ENCODE peak calls at places on chromosomes 4 and X, in five cellular contexts. X, D, Z, O and W are unnamed samples.

GRCh38 chr4:122668241-122668640 is 47.4 kb upstream of the IL21 start:
- DNase-seq in X (no peak), O (no peak), Z (peak), D (no peak), W (no peak)

GRCh38 chrX:26347171-26347570 is 131.2 kb downstream of the MAGEB5 start:
- DNase-seq in D (no peak), Z (no peak), O (no peak), X (no peak), W (no peak)

GRCh38 chr4:122364700-122365404 is 14.0 kb upstream of the ADAD1 start:
- DNase-seq in D (no peak), X (no peak), O (no peak), Z (no peak), W (no peak)

GRCh38 chrX:40262641-40263560 is 165.1 kb upstream of the BCOR start:
- DNase-seq in Z (peak), X (no peak), O (no peak), D (no peak), W (no peak)

GRCh38 chr4:115489284-115489683 is 375.9 kb upstream of the NDST4 start:
- DNase-seq in D (no peak), Z (no peak), X (no peak), O (no peak), W (no peak)

GRCh38 chrX:54089191-54089590 is 44.9 kb upstream of the PHF8 start:
- DNase-seq in X (no peak), D (no peak), O (no peak), Z (no peak), W (no peak)

GRCh38 chr4:85751907-85752306 is 277.0 kb downstream of the ARHGAP24 start:
- DNase-seq in O (no peak), Z (no peak), X (no peak), D (no peak), W (no peak)

GRCh38 chr4:142314686-142315085 is 531.4 kb downstream of the INPP4B start:
- DNase-seq in Z (no peak), X (no peak), D (no peak), O (no peak), W (no peak)

GRCh38 chrX:118216488-118216887 is 99.9 kb upstream of the KLHL13 start:
- DNase-seq in D (peak), Z (no peak), X (no peak), O (no peak), W (no peak)

GRCh38 chrX:53686151-53686885 is at the start of gene HUWE1:
- DNase-seq in O (peak), X (no peak), D (peak), Z (peak), W (peak)

GRCh38 chr4:27974339-27974738 is 1113.7 kb downstream of the STIM2 start:
- DNase-seq in X (no peak), Z (no peak), D (no peak), O (no peak), W (no peak)

GRCh38 chr4:25367004-25367621 is 9.9 kb upstream of the ANAPC4 start:
- DNase-seq in X (no peak), O (no peak), Z (peak), D (peak), W (no peak)

GRCh38 chr4:12875640-12876243 is 608.4 kb downstream of the RAB28 start:
- DNase-seq in X (no peak), O (no peak), D (no peak), Z (no peak), W (no peak)

GRCh38 chrX:11264925-11265324 is 28.3 kb upstream of the AMELX start:
- DNase-seq in D (no peak), X (no peak), Z (no peak), O (no peak), W (no peak)

GRCh38 chr4:68342139-68342538 is 7.8 kb downstream of the YTHDC1 start:
- DNase-seq in O (no peak), D (peak), X (no peak), Z (peak), W (no peak)

GRCh38 chr4:22850055-22850454 is 157.3 kb downstream of the GBA3 start:
- DNase-seq in Z (no peak), O (no peak), D (no peak), X (no peak), W (no peak)

GRCh38 chr4:173513651-173514050 is 16.4 kb downstream of the HAND2 start:
- DNase-seq in X (no peak), D (no peak), O (no peak), Z (no peak), W (no peak)

DNA sequence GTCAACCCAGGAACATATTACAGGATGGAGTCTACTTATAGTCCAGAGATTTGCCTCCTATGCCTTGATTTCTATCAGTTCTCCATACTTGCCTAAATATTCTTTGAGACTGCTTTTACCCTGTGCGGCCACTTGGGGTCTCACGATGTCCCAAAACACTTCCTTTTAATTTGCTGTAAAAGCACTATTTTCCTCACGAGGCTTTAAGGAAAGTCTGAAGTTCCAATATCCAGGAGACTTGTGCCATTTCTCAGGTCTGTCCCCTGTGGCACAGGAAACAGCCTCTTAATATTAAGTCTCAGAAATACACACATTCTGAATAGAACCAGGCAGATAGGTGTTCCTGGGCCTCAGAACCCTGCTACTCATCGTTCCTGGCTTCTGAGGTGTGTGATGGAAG is 142.9 kb downstream of the TMEM164 start:
- DNase-seq in X (no peak), O (no peak), D (peak), Z (peak), W (peak)
- TF ChIP-seq CTCF in X (no peak), O (peak), D (peak), Z (peak), W (peak)

GRCh38 chr4:182142146-182143085 is 100.8 kb upstream of the TENM3 start:
- DNase-seq in X (no peak), Z (peak), O (no peak), D (peak), W (no peak)
- H3K4me3 ChIP-seq in X (peak), Z (peak), O (peak), D (peak), W (peak)

DNA sequence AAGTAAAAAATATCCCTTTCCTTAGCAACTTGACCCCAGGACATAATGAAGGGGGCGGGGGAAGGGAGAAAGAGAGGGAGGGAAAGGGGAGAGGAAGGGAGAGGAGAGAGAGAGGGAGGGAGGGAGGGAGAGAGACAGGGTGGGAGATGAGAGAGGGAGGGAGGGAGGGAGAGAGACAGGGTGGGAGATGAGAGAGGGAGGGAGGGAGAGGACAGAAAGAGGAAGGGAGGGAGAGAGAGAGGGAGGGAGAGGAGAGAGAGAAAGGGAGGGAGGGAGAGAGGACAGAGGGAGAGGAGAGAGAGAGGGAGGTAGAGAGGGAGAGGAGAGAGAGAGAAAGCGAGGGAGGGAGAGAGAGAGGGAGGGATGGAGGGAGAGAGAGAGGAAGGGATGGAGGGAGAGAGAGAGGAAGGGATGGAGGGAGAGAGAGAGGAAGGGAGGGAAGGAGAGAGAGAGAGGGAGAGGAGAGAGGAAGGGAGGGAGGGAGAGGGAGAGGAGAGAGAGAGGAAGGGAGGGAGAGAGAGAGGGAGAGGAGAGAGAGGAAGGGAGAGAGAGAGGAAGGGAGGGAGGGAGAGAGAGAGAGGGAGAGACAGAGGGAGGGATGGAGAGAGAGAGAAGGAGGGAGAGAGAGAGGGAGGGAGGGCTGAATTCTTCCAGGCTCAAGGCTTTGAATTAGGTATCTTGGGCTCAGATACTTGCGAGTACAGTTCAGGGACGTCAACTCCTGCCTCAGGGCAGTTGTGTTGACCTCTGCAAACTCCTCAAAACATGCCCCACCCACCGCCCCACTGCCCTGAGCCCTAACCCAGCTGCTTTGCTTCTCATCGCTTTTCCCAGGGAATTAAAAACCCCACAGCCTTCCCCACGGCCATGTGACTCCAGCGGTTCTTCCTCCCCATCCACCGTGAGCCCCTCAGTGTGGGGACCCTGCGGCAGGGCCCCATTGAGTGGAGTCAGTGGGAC is 40.0 kb upstream of the ADRA2C start:
- DNase-seq in D (no peak), Z (no peak), O (no peak), X (no peak), W (no peak)
- H3K27ac ChIP-seq in D (no peak), Z (no peak), O (no peak), X (no peak), W (peak)

GRCh38 chr4:7815981-7816380 is 123.7 kb downstream of the AFAP1 start:
- DNase-seq in O (no peak), Z (no peak), X (no peak), D (no peak), W (no peak)

GRCh38 chr4:7814451-7814850 is 125.2 kb downstream of the AFAP1 start:
- DNase-seq in O (no peak), D (no peak), X (no peak), Z (no peak), W (no peak)

GRCh38 chr4:7813674-7814073 is 126.0 kb downstream of the AFAP1 start:
- DNase-seq in X (no peak), O (no peak), Z (peak), D (no peak), W (no peak)

GRCh38 chr4:7816771-7817170 is 122.9 kb downstream of the AFAP1 start:
- DNase-seq in D (no peak), X (no peak), O (no peak), Z (no peak), W (no peak)

GRCh38 chr4:7815562-7815961 is 124.1 kb downstream of the AFAP1 start:
- DNase-seq in O (no peak), Z (peak), X (no peak), D (no peak), W (no peak)
- TF ChIP-seq CTCF in O (no peak), Z (peak), X (no peak), D (no peak), W (no peak)

GRCh38 chrX:38986586-38986985 is 185.3 kb downstream of the MID1IP1 start:
- DNase-seq in O (no peak), Z (no peak), X (no peak), D (no peak), W (no peak)
- H3K4me3 ChIP-seq in O (no peak), Z (no peak), X (no peak), D (no peak), W (no peak)

GRCh38 chrX:102887687-102888086 is 49.4 kb upstream of the RAB40AL start:
- DNase-seq in D (no peak), X (no peak), Z (no peak), O (no peak), W (no peak)
- H3K27ac ChIP-seq in D (no peak), X (no peak), Z (no peak), O (no peak), W (no peak)

DNA sequence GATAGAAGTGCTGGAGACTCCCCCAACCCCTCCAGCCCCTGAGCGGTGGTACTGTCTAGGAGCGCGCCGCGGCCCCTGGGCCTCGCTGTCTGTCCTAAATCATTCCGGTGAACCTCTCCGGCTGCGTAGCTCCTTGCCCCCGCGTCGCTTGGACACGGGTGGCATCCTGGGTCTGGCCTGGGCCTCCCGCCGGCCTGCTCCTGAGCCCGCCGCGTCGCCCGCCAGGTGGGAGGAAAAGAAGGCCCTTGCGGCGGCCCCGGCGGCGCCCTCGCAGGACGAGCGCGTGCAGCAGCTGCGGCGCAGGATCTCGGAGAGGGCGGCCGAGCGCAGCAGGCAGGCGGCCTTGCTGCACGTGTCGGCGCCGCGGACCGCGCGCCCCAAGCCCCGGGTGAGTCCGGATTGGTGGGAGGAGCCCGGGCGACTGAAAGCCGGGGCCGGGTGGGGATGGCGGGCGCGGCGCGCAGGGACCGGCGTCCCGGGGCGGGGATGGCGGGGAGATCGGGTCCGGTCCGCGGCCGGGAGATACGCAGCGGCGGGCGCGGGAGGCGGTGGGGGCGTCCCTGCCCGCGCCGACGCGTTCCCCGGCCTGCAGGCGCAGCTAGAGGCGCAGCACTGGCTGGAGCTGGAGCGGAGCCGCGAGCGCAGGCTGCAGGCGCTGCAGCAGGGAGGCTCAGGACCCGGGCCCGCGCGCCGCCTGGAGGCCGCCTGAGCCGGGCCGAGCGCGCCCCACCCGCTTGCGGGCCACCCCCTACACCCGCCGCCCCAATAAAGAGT is 6.5 kb upstream of the RNF4 start:
- DNase-seq in X (no peak), Z (peak), D (peak), O (no peak), W (peak)
- TF ChIP-seq CTCF in X (peak), Z (peak), D (peak), O (peak), W (peak)

GRCh38 chrX:106728337-106728736 is 1.8 kb downstream of the RNF128 start:
- DNase-seq in D (no peak), O (no peak), Z (no peak), X (no peak), W (no peak)

GRCh38 chrX:106731590-106731989 is 5.1 kb downstream of the RNF128 start:
- DNase-seq in Z (no peak), O (no peak), D (no peak), X (no peak), W (no peak)

GRCh38 chrX:106730385-106730784 is 3.9 kb downstream of the RNF128 start:
- DNase-seq in X (no peak), D (no peak), Z (peak), O (no peak), W (no peak)

DNA sequence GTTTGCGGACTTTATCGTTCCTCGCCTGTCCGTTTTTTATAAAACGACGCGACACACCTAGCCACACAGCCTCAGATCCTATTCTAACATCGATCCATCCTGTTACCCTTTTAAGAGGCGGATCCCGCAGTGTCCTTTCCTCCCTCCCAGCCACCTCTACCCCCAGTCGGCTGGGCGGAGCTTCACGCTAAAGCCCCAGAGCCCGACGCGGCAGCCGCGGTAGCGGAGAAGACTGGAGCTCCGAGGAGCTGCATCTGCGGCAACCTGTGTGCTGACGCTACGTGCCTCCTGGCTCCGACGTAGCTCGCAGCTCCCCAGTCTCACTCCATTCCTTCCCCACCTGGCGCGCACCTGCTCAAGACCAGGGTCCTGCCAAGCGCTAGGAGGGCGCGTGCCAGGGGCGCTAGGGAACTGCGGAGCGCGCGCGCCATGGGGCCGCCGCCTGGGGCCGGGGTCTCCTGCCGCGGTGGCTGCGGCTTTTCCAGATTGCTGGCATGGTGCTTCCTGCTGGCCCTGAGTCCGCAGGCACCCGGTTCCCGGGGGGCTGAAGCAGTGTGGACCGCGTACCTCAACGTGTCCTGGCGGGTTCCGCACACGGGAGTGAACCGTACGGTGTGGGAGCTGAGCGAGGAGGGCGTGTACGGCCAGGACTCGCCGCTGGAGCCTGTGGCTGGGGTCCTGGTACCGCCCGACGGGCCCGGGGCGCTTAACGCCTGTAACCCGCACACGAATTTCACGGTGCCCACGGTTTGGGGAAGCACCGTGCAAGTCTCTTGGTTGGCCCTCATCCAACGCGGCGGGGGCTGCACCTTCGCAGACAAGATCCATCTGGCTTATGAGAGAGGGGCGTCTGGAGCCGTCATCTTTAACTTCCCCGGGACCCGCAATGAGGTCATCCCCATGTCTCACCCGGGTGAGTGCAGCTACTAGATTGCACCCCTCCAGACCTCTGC is at the start of gene RNF128:
- DNase-seq in O (peak), Z (peak), X (no peak), D (peak), W (no peak)
- H3K4me3 ChIP-seq in O (peak), Z (peak), X (peak), D (no peak), W (peak)

GRCh38 chr4:82432596-82432995 is 2.2 kb downstream of the ENOPH1 start:
- DNase-seq in X (no peak), Z (no peak), O (no peak), D (no peak), W (no peak)

GRCh38 chr4:82430193-82431025 is at the start of the genes ENOPH1 and HNRNPDL:
- DNase-seq in X (no peak), Z (peak), D (peak), O (peak), W (peak)

GRCh38 chr4:82431026-82431745 is 796 bp downstream of the ENOPH1 start:
- DNase-seq in Z (peak), O (peak), D (no peak), X (no peak), W (no peak)

GRCh38 chr4:82433791-82434190 is 3.4 kb downstream of the ENOPH1 start:
- DNase-seq in X (no peak), D (no peak), Z (no peak), O (no peak), W (no peak)

DNA sequence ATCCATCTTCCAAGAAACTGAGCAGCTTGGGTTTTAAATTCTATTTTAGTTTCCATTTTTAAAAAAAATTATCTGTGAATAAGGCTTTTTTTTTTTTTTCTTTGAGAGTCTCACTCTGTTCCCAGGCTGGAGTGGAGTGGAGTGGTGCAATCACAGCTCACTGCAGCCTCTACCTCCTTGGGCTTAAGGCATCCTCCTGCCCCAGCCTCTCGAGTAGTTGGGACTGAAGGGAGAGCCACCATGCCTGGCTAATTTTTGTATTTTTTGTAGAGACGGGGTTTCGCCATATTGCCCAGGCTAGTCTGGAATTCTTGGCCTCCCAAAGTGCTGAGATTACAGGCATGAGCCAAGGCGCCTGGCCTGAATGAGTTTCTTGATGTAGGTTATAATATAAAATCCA is 1.4 kb downstream of the ENOPH1 start:
- DNase-seq in D (no peak), O (no peak), Z (no peak), X (no peak), W (no peak)
- H3K27ac ChIP-seq in D (no peak), O (no peak), Z (no peak), X (no peak), W (no peak)

GRCh38 chr4:55866973-55867574 is 13.6 kb downstream of the EXOC1 start:
- DNase-seq in Z (peak), O (no peak), X (no peak), D (peak), W (no peak)
- TF ChIP-seq CTCF in Z (peak), O (peak), X (peak), D (peak), W (peak)